ENCODE peak calls at places on chromosomes 4 and X, in five cellular contexts. I is tibial artery; T is effector memory CD8-positive, alpha-beta T cell; A is ascending aorta; M is frontal cortex. Y is an unnamed sample.

GRCh38 chr4:184397516-184398163 is 76.7 kb downstream of the IRF2 start:
- DNase-seq in M (no peak), T (no peak), I (no peak), A (no peak), Y (no peak)

GRCh38 chr4:184598753-184599491 is 50.3 kb downstream of the CASP3 start:
- DNase-seq in T (no peak), A (no peak), M (no peak), I (no peak), Y (no peak)

GRCh38 chr4:176718881-176719280 is 73.8 kb downstream of the VEGFC start:
- DNase-seq in A (no peak), M (no peak), T (no peak), I (no peak), Y (no peak)

GRCh38 chrX:143437439-143437838 is 79.8 kb downstream of the SPANXN3 start:
- DNase-seq in M (no peak), T (no peak), A (no peak), I (no peak), Y (no peak)

GRCh38 chr4:1771555-1772305 is 21.4 kb upstream of the FGFR3 start:
- DNase-seq in A (no peak), I (no peak), M (no peak), T (no peak), Y (no peak)

GRCh38 chr4:24181005-24181404 is 291.2 kb upstream of the PPARGC1A start:
- DNase-seq in A (no peak), M (no peak), T (no peak), I (no peak), Y (no peak)

GRCh38 chr4:35939746-35940145 is 304.6 kb downstream of the ARAP2 start:
- DNase-seq in A (no peak), I (no peak), T (no peak), M (no peak), Y (no peak)

GRCh38 chrX:154855256-154855655 is 20.8 kb upstream of the SMIM9 start:
- DNase-seq in A (no peak), I (no peak), T (no peak), M (no peak), Y (no peak)

GRCh38 chrX:3697220-3697684 is 16.2 kb downstream of the PRKX start:
- DNase-seq in A (no peak), M (no peak), I (no peak), T (no peak), Y (no peak)

GRCh38 chr4:113003841-113004240 is 45.6 kb upstream of the ANK2 start:
- DNase-seq in A (no peak), I (no peak), M (no peak), T (no peak), Y (no peak)

GRCh38 chr4:87044511-87045369 is 109.9 kb downstream of the AFF1 start:
- DNase-seq in I (no peak), M (no peak), T (no peak), A (no peak), Y (no peak)

GRCh38 chr4:170091069-170091696 is 1.4 kb upstream of the AADAT start:
- DNase-seq in I (peak), T (no peak), A (no peak), M (no peak), Y (no peak)

GRCh38 chrX:38107028-38107427 is 100.7 kb downstream of the SYTL5 start:
- DNase-seq in I (no peak), A (no peak), T (no peak), M (no peak), Y (no peak)

GRCh38 chr4:140947507-140947906 is 185.8 kb downstream of the RNF150 start:
- DNase-seq in T (no peak), I (no peak), M (no peak), A (no peak), Y (no peak)

GRCh38 chr4:98341309-98341708 is 80.1 kb downstream of the RAP1GDS1 start:
- DNase-seq in I (no peak), M (no peak), T (no peak), A (no peak), Y (no peak)

GRCh38 chr4:31467781-31468180 is 747.6 kb downstream of the PCDH7 start:
- DNase-seq in M (no peak), A (no peak), I (no peak), T (no peak), Y (no peak)

GRCh38 chr4:6885953-6886557 is 23.6 kb upstream of the TBC1D14 start:
- DNase-seq in A (peak), M (peak), I (peak), T (no peak), Y (peak)

GRCh38 chr4:10075158-10075863 is 41.3 kb downstream of the WDR1 start:
- DNase-seq in I (peak), A (no peak), M (no peak), T (no peak), Y (no peak)

GRCh38 chr4:1026115-1026514 is 14.7 kb downstream of the FGFRL1 start:
- DNase-seq in M (no peak), T (peak), I (no peak), A (no peak), Y (no peak)

GRCh38 chr4:95838192-95838591 is 1.7 kb upstream of the PDHA2 start:
- DNase-seq in M (no peak), T (no peak), A (no peak), I (no peak), Y (no peak)

GRCh38 chr4:119136541-119136940 is 909 bp downstream of the MYOZ2 start:
- DNase-seq in M (no peak), A (no peak), I (no peak), T (no peak), Y (no peak)

GRCh38 chr4:152708361-152708760 is 28.6 kb upstream of the TMEM154 start:
- DNase-seq in T (no peak), M (no peak), A (no peak), I (no peak), Y (no peak)

GRCh38 chr4:37603070-37603468 is 83.1 kb downstream of the RELL1 start:
- DNase-seq in M (peak), A (peak), T (peak), I (peak), Y (peak)

GRCh38 chrX:103488332-103488731 is 31.0 kb downstream of the RAB40A start:
- DNase-seq in I (no peak), A (no peak), T (no peak), M (peak), Y (no peak)

GRCh38 chrX:17459596-17459995 is 84.6 kb downstream of the NHS start:
- DNase-seq in A (no peak), T (no peak), M (no peak), I (no peak), Y (no peak)

GRCh38 chr4:53233396-53233795 is 132.5 kb downstream of the SCFD2 start:
- DNase-seq in I (no peak), T (no peak), M (no peak), A (no peak), Y (no peak)

GRCh38 chr4:2423695-2424094 is 4.9 kb downstream of the CFAP99 start:
- DNase-seq in A (no peak), M (no peak), I (peak), T (no peak), Y (no peak)

GRCh38 chr4:140374130-140374477 is 658 bp downstream of the SCOC start:
- DNase-seq in I (no peak), T (no peak), M (no peak), A (no peak), Y (no peak)

GRCh38 chr4:80138556-80139538 is 58.5 kb upstream of the PRDM8 start:
- DNase-seq in M (no peak), I (no peak), A (no peak), T (peak), Y (no peak)

GRCh38 chr4:10416441-10416840 is 40.8 kb downstream of the ZNF518B start:
- DNase-seq in I (no peak), T (no peak), M (no peak), A (no peak), Y (no peak)

GRCh38 chrX:15838017-15838416 is 16.6 kb downstream of the AP1S2 start:
- DNase-seq in A (no peak), T (no peak), M (no peak), I (no peak), Y (no peak)

GRCh38 chr4:61984260-61984909 is 784.3 kb downstream of the ADGRL3 start:
- DNase-seq in A (no peak), T (no peak), M (no peak), I (no peak), Y (no peak)

GRCh38 chr4:37424753-37425152 is 180.2 kb downstream of the NWD2 start:
- DNase-seq in A (no peak), T (no peak), I (no peak), M (no peak), Y (no peak)

Y was measured in right atrium auricular region.